ENCODE peak calls at places on chromosomes 13 and 19, in eight cellular contexts. I is GM13976; U is adrenal gland; B is psoas muscle; E is endothelial cell of umbilical vein; N is activated CD8-positive, alpha-beta T cell treated with anti-CD3 and anti-CD28 coated beads for 36 hours; M is H9; S is heart left ventricle. C is an unnamed sample.

GRCh38 chr13:74062933-74063332 is 71.3 kb downstream of the KLF12 start:
- DNase-seq in I (peak), U (peak), B (peak), E (no peak), N (peak), M (no peak), S (peak), C (peak)

GRCh38 chr19:3506384-3507340 is 551 bp downstream of the FZR1 start:
- DNase-seq in I (peak), U (peak), B (no peak), E (peak), N (peak), M (no peak), S (peak), C (peak)

GRCh38 chr19:43759515-43759914 is 4.8 kb upstream of the SMG9 start:
- DNase-seq in I (no peak), U (peak), B (no peak), E (peak), N (no peak), M (no peak), S (no peak), C (no peak)

GRCh38 chr19:48726573-48726972 is 7.0 kb upstream of the MAMSTR start:
- DNase-seq in I (no peak), U (no peak), B (no peak), E (peak), N (peak), M (no peak), S (no peak), C (peak)

GRCh38 chr19:12974301-12975220 is 5.2 kb downstream of the DAND5 start:
- DNase-seq in I (peak), U (no peak), B (no peak), E (no peak), N (no peak), M (no peak), S (no peak), C (no peak)

GRCh38 chr19:55319786-55320185 is 5.4 kb downstream of the TMEM150B start:
- DNase-seq in I (no peak), U (peak), B (peak), E (peak), N (no peak), M (peak), S (peak), C (no peak)

GRCh38 chr19:33219261-33219812 is 6.3 kb downstream of the SLC7A10 start:
- DNase-seq in I (no peak), U (no peak), B (no peak), E (no peak), N (peak), M (peak), S (no peak), C (no peak)

GRCh38 chr13:105921711-105922110 is 613.8 kb downstream of the EFNB2 start:
- DNase-seq in I (no peak), U (no peak), B (no peak), E (no peak), N (no peak), M (no peak), S (no peak), C (no peak)

GRCh38 chr13:110314516-110315245 is 7.6 kb downstream of the COL4A2 start:
- DNase-seq in I (no peak), U (no peak), B (no peak), E (no peak), N (no peak), M (peak), S (peak), C (no peak)

GRCh38 chr13:94173312-94173854 is 306.1 kb downstream of the DCT start:
- DNase-seq in I (no peak), U (no peak), B (no peak), E (no peak), N (no peak), M (no peak), S (no peak), C (no peak)

GRCh38 chr13:70795484-70795883 is 687.2 kb upstream of the KLHL1 start:
- DNase-seq in I (no peak), U (no peak), B (no peak), E (no peak), N (no peak), M (no peak), S (no peak), C (no peak)

GRCh38 chr13:92547256-92547655 is 679.4 kb upstream of the GPC6 start:
- DNase-seq in I (no peak), U (no peak), B (no peak), E (no peak), N (no peak), M (no peak), S (no peak), C (no peak)

GRCh38 chr19:18644144-18645034 is 7.6 kb downstream of the KLHL26 start:
- DNase-seq in I (no peak), U (peak), B (no peak), E (no peak), N (no peak), M (no peak), S (no peak), C (no peak)

GRCh38 chr13:62110079-62110478 is 694.4 kb upstream of the PCDH20 start:
- DNase-seq in I (no peak), U (no peak), B (no peak), E (no peak), N (no peak), M (no peak), S (no peak), C (no peak)

GRCh38 chr13:109162248-109163051 is 533.0 kb downstream of the MYO16 start:
- DNase-seq in I (peak), U (no peak), B (no peak), E (no peak), N (peak), M (no peak), S (no peak), C (peak)

GRCh38 chr13:50685491-50685890 is 158.0 kb downstream of the DLEU7 start:
- DNase-seq in I (no peak), U (peak), B (peak), E (peak), N (no peak), M (no peak), S (peak), C (no peak)

GRCh38 chr13:46575321-46575721 is 22.4 kb downstream of the LRCH1 start:
- DNase-seq in I (peak), U (no peak), B (no peak), E (no peak), N (peak), M (no peak), S (no peak), C (peak)

GRCh38 chr13:29457299-29457698 is 138.2 kb downstream of the SLC7A1 start:
- DNase-seq in I (no peak), U (no peak), B (no peak), E (peak), N (no peak), M (no peak), S (no peak), C (no peak)

GRCh38 chr13:99434258-99434788 is 66.9 kb upstream of the TM9SF2 start:
- DNase-seq in I (no peak), U (no peak), B (no peak), E (no peak), N (peak), M (peak), S (no peak), C (no peak)

GRCh38 chr19:15265849-15266248 is 33.6 kb upstream of the EPHX3 start:
- DNase-seq in I (no peak), U (peak), B (peak), E (peak), N (no peak), M (no peak), S (peak), C (no peak)

GRCh38 chr13:76474356-76474755 is 411.8 kb downstream of the KCTD12 start:
- DNase-seq in I (no peak), U (no peak), B (no peak), E (peak), N (no peak), M (no peak), S (no peak), C (no peak)

GRCh38 chr19:10408511-10409291 is 5.4 kb upstream of the CDC37 start:
- DNase-seq in I (peak), U (no peak), B (no peak), E (no peak), N (peak), M (no peak), S (peak), C (peak)

GRCh38 chr13:108033800-108034707 is 181.3 kb downstream of the LIG4 start:
- DNase-seq in I (no peak), U (no peak), B (no peak), E (no peak), N (no peak), M (no peak), S (no peak), C (no peak)

GRCh38 chr13:26686285-26686684 is 74.3 kb downstream of the GPR12 start:
- DNase-seq in I (no peak), U (no peak), B (no peak), E (no peak), N (no peak), M (no peak), S (no peak), C (no peak)
- TF ChIP-seq CTCF in I (no peak), U (no peak), B (no peak), E (no peak), N (no peak), M (no peak), S (no peak), C (no peak)

DNA sequence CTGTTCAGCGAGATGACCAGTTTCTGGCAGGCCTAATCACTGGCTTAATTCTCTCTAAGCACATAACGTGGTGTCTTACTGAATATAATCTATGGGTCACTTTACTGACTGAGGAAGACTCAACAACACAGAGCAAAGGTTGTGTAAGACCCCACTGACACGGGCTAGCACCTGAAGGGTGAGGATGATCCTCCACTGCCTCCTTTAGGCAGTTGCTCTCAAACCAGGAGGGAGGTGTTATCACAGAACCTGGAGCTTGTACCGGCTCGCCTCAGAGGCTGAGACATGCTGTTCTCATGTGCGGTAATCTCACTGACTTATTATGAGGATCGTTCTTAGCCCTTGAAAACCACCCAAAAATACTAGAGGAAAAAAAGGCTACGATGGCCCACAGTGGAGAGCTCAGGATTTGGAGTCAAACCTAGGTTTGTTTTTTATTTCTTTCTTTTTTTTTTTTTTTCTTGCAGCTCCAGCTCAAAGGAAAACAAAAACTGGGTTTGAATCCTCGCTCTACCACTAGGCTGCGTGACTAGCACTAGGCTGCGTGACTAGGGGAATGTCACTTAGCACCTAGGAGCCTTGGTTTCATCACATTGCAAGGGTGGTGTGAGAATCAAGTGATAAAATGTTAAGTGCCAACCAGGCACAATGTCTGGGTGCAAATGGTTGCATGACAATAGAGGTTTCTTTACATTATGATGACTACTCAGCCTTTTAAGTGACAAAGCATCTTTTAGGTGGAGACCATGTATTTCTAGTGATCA is 28.1 kb downstream of the RCBTB2 start:
- DNase-seq in I (no peak), U (no peak), B (no peak), E (no peak), N (peak), M (peak), S (no peak), C (no peak)
- TF ChIP-seq CTCF in I (no peak), U (no peak), B (no peak), E (no peak), N (no peak), M (no peak), S (no peak), C (no peak)

DNA sequence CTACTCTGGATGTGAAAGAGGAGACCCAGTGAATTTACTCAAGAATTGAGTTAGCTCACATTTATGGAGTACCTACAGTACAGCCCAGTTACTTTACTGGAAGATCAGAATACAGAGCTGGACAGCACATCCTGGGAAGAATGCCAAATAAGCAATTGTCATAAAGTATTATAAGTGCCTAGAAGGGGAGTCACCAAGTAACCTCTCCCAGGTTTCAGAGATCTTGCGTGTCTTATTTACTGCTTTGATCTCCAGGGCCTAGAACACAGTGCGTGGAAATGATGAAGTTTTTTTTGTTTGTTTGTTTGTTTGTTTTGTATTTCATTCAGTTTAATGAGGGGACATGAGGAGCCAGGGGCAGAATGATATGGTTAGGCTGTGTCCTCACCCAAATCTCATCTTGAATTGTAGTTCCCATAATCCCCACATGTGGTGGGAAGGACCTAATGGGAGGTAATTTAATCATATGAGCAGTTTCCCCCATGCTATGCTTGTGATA is 5.1 kb downstream of the GARRE1 start:
- DNase-seq in I (no peak), U (no peak), B (no peak), E (no peak), N (no peak), M (no peak), S (no peak), C (no peak)
- TF ChIP-seq CTCF in I (no peak), U (no peak), B (no peak), E (no peak), N (no peak), M (no peak), S (no peak), C (no peak)

DNA sequence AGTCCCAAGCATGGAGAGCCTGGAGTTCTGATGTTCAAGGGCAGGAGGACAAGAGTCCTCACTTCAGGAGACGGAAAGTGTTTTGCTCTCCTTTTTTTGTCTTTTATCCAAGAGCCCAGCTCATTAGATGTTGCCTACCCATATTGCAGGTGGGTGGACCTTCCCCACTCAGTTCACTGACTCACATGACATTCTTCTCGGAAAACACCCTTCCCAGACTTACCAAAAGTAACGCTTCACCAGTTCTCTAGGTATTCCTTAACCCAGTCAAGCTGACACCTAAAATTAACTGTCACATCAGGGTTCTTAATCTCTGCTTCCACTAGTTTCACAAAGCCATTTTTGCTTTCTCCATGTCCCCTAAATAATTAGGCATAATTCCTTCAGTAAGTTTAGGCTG is 2215.4 kb upstream of the PCDH20 start:
- DNase-seq in I (no peak), U (no peak), B (no peak), E (no peak), N (no peak), M (no peak), S (no peak), C (no peak)
- TF ChIP-seq CTCF in I (no peak), U (no peak), B (no peak), E (no peak), N (no peak), M (no peak), S (no peak), C (no peak)

C was measured in GM10248.